ENCODE peak calls at places on chromosomes 3 and 15, in five cellular contexts. J is fibroblast of mammary gland, I is Panc1, Z is small intestine, M is spleen. D is an unnamed sample.

GRCh38 chr3:174439621-174440349 is 419.3 kb upstream of the NAALADL2 start:
- DNase-seq in Z (peak; percentile 19), I (peak; percentile 82), M (no peak), J (peak; percentile 99), D (peak; percentile 99)

GRCh38 chr3:130242850-130243569 is 102.5 kb upstream of the COL6A5 start:
- DNase-seq in M (no peak), I (peak; percentile 2), J (peak; percentile 25), Z (peak; percentile 44), D (no peak)

GRCh38 chr3:13016083-13016725 is 57.0 kb downstream of the IQSEC1 start:
- DNase-seq in J (no peak), M (peak; percentile 93), I (no peak), Z (peak; percentile 35), D (no peak)

GRCh38 chr15:42027521-42027920 is 6.7 kb upstream of the PLA2G4E start:
- DNase-seq in I (no peak), Z (no peak), J (no peak), M (no peak), D (no peak)

GRCh38 chr3:185880600-185880999 is 55.8 kb upstream of the IGF2BP2 start:
- DNase-seq in Z (no peak), I (no peak), J (peak; percentile 13), M (no peak), D (no peak)

GRCh38 chr15:30065025-30065801 is 17.5 kb upstream of the GOLGA8J start:
- DNase-seq in Z (no peak), M (no peak), J (peak; percentile 83), I (no peak), D (peak; percentile 77)

GRCh38 chr15:41562784-41563198 is 3.8 kb downstream of the TYRO3 start:
- DNase-seq in M (no peak), Z (no peak), I (no peak), J (no peak), D (no peak)

GRCh38 chr3:10837849-10838248 is 21.8 kb downstream of the SLC6A11 start:
- DNase-seq in J (no peak), I (no peak), M (no peak), Z (no peak), D (no peak)

GRCh38 chr3:71955549-71956373 is 170.8 kb upstream of the PROK2 start:
- DNase-seq in M (no peak), J (peak; percentile 93), Z (peak; percentile 59), I (peak; percentile 13), D (peak; percentile 48)

GRCh38 chr15:100311099-100311751 is 30.6 kb downstream of the ADAMTS17 start:
- DNase-seq in J (no peak), I (no peak), M (no peak), Z (no peak), D (no peak)

GRCh38 chr15:80606571-80606970 is 88.5 kb upstream of the ABHD17C start:
- DNase-seq in M (no peak), Z (no peak), I (no peak), J (no peak), D (no peak)

GRCh38 chr15:44882499-44882968 is 74.0 kb upstream of the TERB2 start:
- DNase-seq in Z (no peak), J (no peak), M (no peak), I (no peak), D (no peak)

GRCh38 chr3:194277547-194278091 is 73.5 kb downstream of the CPN2 start:
- DNase-seq in Z (no peak), I (no peak), J (peak; percentile 83), M (no peak), D (no peak)

GRCh38 chr3:135082706-135083105 is 287.6 kb downstream of the EPHB1 start:
- DNase-seq in Z (no peak), J (no peak), I (no peak), M (no peak), D (no peak)

GRCh38 chr3:46662771-46663551 is 30.5 kb downstream of the ALS2CL start:
- DNase-seq in J (peak; percentile 51), M (no peak), I (no peak), Z (no peak), D (no peak)

GRCh38 chr3:71724584-71725278 is 471 bp downstream of the EIF4E3 start:
- DNase-seq in Z (peak; percentile 55), J (no peak), M (peak; percentile 91), I (no peak), D (no peak)

GRCh38 chr15:59371458-59372351 is 966 bp downstream of the MYO1E start:
- DNase-seq in M (peak; percentile 86), Z (peak; percentile 55), I (no peak), J (no peak), D (no peak)

GRCh38 chr15:85794598-85795319 is at the start of gene KLHL25:
- DNase-seq in J (peak; percentile 90), I (peak; percentile 45), Z (peak; percentile 97), M (peak; percentile 97), D (peak; percentile 73)

GRCh38 chr15:25508369-25509002 is 69.7 kb upstream of the UBE3A start:
- DNase-seq in I (no peak), Z (no peak), M (no peak), J (peak; percentile 61), D (no peak)

GRCh38 chr3:120173056-120173675 is 78.9 kb upstream of the GSK3B start:
- DNase-seq in M (no peak), I (no peak), Z (no peak), J (peak; percentile 41), D (no peak)

GRCh38 chr3:149547954-149548728 is 73.6 kb downstream of the TM4SF4 start:
- DNase-seq in J (peak; percentile 88), Z (no peak), I (peak; percentile 67), M (no peak), D (no peak)

GRCh38 chr3:152909180-152909883 is 74.4 kb downstream of the P2RY1 start:
- DNase-seq in I (no peak), Z (no peak), M (no peak), J (peak; percentile 17), D (peak; percentile 10)

GRCh38 chr3:17315905-17316304 is 426.5 kb downstream of the TBC1D5 start:
- DNase-seq in M (no peak), I (no peak), J (no peak), Z (no peak), D (no peak)

GRCh38 chr15:32802296-32802936 is 84.6 kb downstream of the GREM1 start:
- DNase-seq in Z (no peak), J (peak; percentile 92), I (no peak), M (no peak), D (peak; percentile 96)

GRCh38 chr15:65841121-65841930 is 28.0 kb upstream of the RAB11A start:
- DNase-seq in J (peak; percentile 40), I (no peak), M (no peak), Z (no peak), D (no peak)

GRCh38 chr3:180973543-180973942 is 16.0 kb downstream of the DNAJC19 start:
- DNase-seq in J (no peak), Z (no peak), I (no peak), M (no peak), D (no peak)

GRCh38 chr15:77753238-77753873 is 120.6 kb upstream of the LINGO1 start:
- DNase-seq in M (no peak), J (peak; percentile 6), Z (no peak), I (no peak), D (no peak)

GRCh38 chr15:77748078-77749064 is 115.7 kb upstream of the LINGO1 start:
- DNase-seq in I (no peak), J (no peak), Z (no peak), M (no peak), D (no peak)

GRCh38 chr15:77747175-77748077 is 114.7 kb upstream of the LINGO1 start:
- DNase-seq in I (no peak), Z (no peak), J (no peak), M (no peak), D (no peak)

GRCh38 chr15:77749236-77749997 is 116.7 kb upstream of the LINGO1 start:
- DNase-seq in I (no peak), J (no peak), Z (no peak), M (no peak), D (no peak)

GRCh38 chr15:77749998-77750540 is 117.4 kb upstream of the LINGO1 start:
- DNase-seq in M (no peak), J (no peak), Z (no peak), I (no peak), D (no peak)
- H3K4me3 ChIP-seq in M (no peak overlapping the region), J (no peak overlapping the region), Z (no peak overlapping the region), I (no peak overlapping the region), D (no peak overlapping the region)

DNA sequence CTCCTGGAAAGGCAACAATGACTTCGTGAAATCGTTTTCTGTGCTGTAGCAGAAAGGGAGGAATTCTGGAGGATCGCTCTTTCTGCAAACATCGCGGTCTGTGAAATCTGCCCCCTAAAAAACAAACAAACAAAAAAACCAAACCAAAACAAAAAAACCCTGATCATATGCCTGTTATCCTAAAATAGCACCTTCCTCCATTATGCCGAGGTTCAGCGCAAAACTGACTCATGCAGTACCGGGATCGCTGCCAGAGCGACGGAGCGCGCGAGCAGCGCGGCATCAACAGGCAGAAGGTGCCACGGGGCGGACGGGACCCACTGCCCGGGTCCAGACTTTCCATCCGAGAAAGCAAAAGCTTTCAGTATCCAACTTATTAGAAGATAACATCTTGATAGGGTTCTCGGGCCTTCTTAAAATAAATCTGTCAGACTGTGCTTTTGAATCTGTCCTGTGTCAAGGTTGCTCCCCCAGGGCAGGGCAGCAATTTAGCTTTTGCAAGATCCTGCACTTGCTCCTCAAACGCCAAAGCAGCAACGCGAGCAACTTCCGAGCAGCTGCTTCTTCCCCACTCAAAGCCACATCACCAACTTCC is 156.0 kb downstream of the FGF12 start:
- DNase-seq in I (peak; percentile 17), M (no peak), J (peak; percentile 58), Z (peak; percentile 25), D (no peak)
- H3K4me3 ChIP-seq in I (peak overlapping the region; percentile 54), M (no peak overlapping the region), J (peak overlapping the region; percentile 43), Z (no peak overlapping the region), D (peak overlapping the region; percentile 31)

DNA sequence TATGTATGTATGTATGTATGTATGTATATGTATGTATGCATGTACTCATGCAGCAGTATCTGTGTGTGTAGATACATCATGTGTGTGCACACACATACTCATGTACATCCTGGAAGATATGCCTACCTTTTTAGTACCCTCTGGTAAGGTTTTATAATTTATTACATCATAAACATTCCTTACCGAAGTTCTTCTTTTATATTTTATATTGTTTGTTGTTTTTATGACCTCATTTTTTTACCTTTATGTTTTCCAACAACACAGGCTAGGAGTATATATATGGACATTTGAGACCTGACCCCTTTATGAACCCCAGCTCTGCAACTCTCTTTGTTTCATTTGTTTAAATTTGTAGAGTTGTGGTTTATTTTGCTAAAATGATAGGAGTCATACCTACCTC is 263.5 kb downstream of the ADAMTSL3 start:
- DNase-seq in M (no peak), Z (no peak), I (no peak), J (no peak), D (no peak)
- H3K4me3 ChIP-seq in M (no peak overlapping the region), Z (no peak overlapping the region), I (no peak overlapping the region), J (no peak overlapping the region), D (no peak overlapping the region)

DNA sequence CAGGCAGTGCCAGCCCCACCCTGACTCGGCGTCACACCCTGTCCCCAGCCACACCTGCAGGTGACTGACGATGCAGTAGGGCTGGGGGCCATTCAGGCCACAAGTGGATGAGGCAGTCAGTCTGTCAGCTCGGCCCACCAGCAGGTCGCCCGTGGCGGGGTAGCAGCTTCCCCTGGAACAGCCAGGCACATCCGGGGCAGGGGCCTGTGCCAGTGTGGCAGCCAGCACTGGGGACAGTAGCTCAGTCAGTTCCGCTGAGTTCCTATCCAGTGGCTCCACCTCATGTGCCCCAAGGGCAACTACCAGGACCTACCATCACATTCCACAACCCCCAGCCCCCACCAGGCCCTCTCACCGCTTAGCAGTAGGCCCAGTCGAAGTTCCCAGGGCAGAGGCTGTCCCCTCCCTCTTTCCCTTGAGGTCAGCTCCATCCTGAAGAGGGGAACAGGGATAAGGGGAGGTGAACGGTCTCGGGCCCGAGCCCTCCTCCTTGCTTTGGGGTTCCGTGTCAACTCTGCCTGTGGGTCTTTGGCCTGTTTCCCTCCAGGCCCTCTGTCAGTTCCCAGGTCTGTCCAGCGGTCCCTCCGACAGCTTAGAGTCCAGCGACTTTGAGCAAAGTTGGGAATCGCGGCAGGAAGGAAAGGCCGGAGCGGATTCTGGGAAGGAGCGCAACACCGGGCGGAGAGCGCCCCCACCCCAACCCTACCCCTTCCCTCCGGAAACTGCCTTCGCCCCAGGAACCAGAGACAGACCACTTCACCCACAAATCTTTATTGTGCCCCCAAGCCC is at the start of gene LAMB2:
- DNase-seq in Z (peak; percentile 80), I (no peak), M (peak; percentile 85), J (peak; percentile 68), D (peak; percentile 58)
- H3K4me3 ChIP-seq in Z (peak within 1 kb of the TSS; percentile 56), I (peak within 1 kb of the TSS; percentile 89), M (peak within 1 kb of the TSS; percentile 48), J (peak within 1 kb of the TSS; percentile 88), D (peak within 1 kb of the TSS; percentile 83)

D was measured in AG09309.